ENCODE peak calls at places on chromosome 6, in seven cellular contexts. X is ovary, J is AG08396, L is NCI-H446, M is cardiac fibroblast, F is progenitor cell of endocrine pancreas, S is M059J. P is an unnamed sample.

GRCh38 chr6:69232506-69233194 is 564.2 kb downstream of the LMBRD1 start:
- DNase-seq in M (peak), F (peak), X (peak), J (peak), S (peak), L (no peak), P (peak)

GRCh38 chr6:165618241-165618640 is 44.8 kb downstream of the PDE10A start:
- DNase-seq in L (no peak), S (no peak), X (no peak), J (no peak), F (no peak), M (peak), P (no peak)

GRCh38 chr6:168607272-168608112 is 166.5 kb downstream of the SMOC2 start:
- DNase-seq in M (no peak), J (no peak), X (peak), F (no peak), L (no peak), S (no peak), P (no peak)

GRCh38 chr6:63817492-63818050 is 182.0 kb downstream of the PHF3 start:
- DNase-seq in M (no peak), J (no peak), X (no peak), L (no peak), S (peak), F (no peak), P (no peak)

GRCh38 chr6:33984466-33985332 is 161.2 kb downstream of the GRM4 start:
- DNase-seq in L (no peak), J (no peak), F (no peak), M (no peak), S (no peak), X (no peak), P (no peak)

GRCh38 chr6:66265737-66266136 is 558.7 kb upstream of the EYS start:
- DNase-seq in L (no peak), F (no peak), S (no peak), J (no peak), X (no peak), M (no peak), P (no peak)

GRCh38 chr6:88881451-88881850 is 82.0 kb downstream of the RNGTT start:
- DNase-seq in F (no peak), M (no peak), L (no peak), S (no peak), J (no peak), X (no peak), P (no peak)

GRCh38 chr6:107719160-107719559 is 105.0 kb downstream of the SCML4 start:
- DNase-seq in M (no peak), S (no peak), X (no peak), L (no peak), F (no peak), J (no peak), P (no peak)

GRCh38 chr6:44189257-44189656 is 27.5 kb upstream of the MYMX start:
- DNase-seq in X (no peak), J (peak), F (no peak), S (peak), M (no peak), L (no peak), P (no peak)

GRCh38 chr6:137514418-137514817 is 20.2 kb upstream of the OLIG3 start:
- DNase-seq in X (no peak), F (no peak), M (no peak), J (no peak), L (no peak), S (no peak), P (no peak)

GRCh38 chr6:130034815-130035146 is 16.4 kb downstream of the L3MBTL3 start:
- DNase-seq in S (no peak), L (no peak), M (no peak), F (no peak), X (no peak), J (no peak), P (no peak)

GRCh38 chr6:53496797-53497196 is 48.1 kb downstream of the GCLC start:
- DNase-seq in L (no peak), J (peak), S (peak), M (peak), X (no peak), F (no peak), P (peak)

GRCh38 chr6:2959909-2960719 is 11.3 kb downstream of the SERPINB6 start:
- DNase-seq in L (no peak), M (peak), J (peak), X (no peak), F (no peak), S (peak), P (peak)

GRCh38 chr6:42782689-42783176 is 881 bp downstream of the BICRAL start:
- DNase-seq in S (peak), J (peak), L (peak), X (peak), M (peak), F (peak), P (peak)

GRCh38 chr6:150599199-150600002 is at the start of gene PLEKHG1:
- DNase-seq in J (peak), F (peak), M (peak), L (no peak), S (peak), X (peak), P (no peak)

GRCh38 chr6:89675949-89676753 is 37.6 kb upstream of the LYRM2 start:
- DNase-seq in M (no peak), X (no peak), S (no peak), J (no peak), F (no peak), L (no peak), P (no peak)

GRCh38 chr6:119147101-119148053 is 68.9 kb upstream of the FAM184A start:
- DNase-seq in M (peak), L (peak), X (peak), F (no peak), S (peak), J (peak), P (peak)

GRCh38 chr6:157603314-157603940 is 219.6 kb upstream of the SNX9 start:
- DNase-seq in L (no peak), S (no peak), J (no peak), X (no peak), F (no peak), M (no peak), P (no peak)

GRCh38 chr6:7119272-7119801 is 11.6 kb downstream of the RREB1 start:
- DNase-seq in J (no peak), F (no peak), X (no peak), S (no peak), L (no peak), M (no peak), P (no peak)

GRCh38 chr6:157433678-157434081 is 52.7 kb downstream of the ZDHHC14 start:
- DNase-seq in L (no peak), F (no peak), S (no peak), J (no peak), X (no peak), M (no peak), P (no peak)

GRCh38 chr6:99495466-99495865 is 19.8 kb downstream of the USP45 start:
- DNase-seq in F (no peak), S (no peak), M (no peak), J (no peak), L (no peak), X (no peak), P (no peak)

GRCh38 chr6:89637960-89638319 is 607 bp downstream of the LYRM2 start:
- DNase-seq in X (no peak), L (no peak), F (no peak), M (no peak), S (peak), J (no peak), P (no peak)

GRCh38 chr6:121897337-121897760 is 461.9 kb downstream of the GJA1 start:
- DNase-seq in F (no peak), L (no peak), M (peak), S (peak), X (no peak), J (no peak), P (no peak)

GRCh38 chr6:126280287-126280686 is 59.6 kb upstream of the CENPW start:
- DNase-seq in M (no peak), S (no peak), F (no peak), L (no peak), X (no peak), J (no peak), P (no peak)

GRCh38 chr6:138428943-138429616 is 25.1 kb downstream of the HEBP2 start:
- DNase-seq in X (no peak), L (peak), M (peak), F (no peak), S (peak), J (peak), P (peak)

GRCh38 chr6:7919871-7920270 is 9.3 kb upstream of the TXNDC5 start:
- DNase-seq in L (no peak), S (peak), J (no peak), F (no peak), X (peak), M (peak), P (peak)

GRCh38 chr6:43951063-43951755 is 176.0 kb downstream of the MRPL14 start:
- DNase-seq in X (no peak), J (peak), M (peak), F (peak), L (no peak), S (peak), P (no peak)

GRCh38 chr6:155224031-155224451 is 39.8 kb upstream of the CLDN20 start:
- DNase-seq in X (no peak), S (peak), F (no peak), M (peak), L (no peak), J (peak), P (peak)

GRCh38 chr6:90156861-90157260 is 139.8 kb downstream of the BACH2 start:
- DNase-seq in S (no peak), J (no peak), F (no peak), M (no peak), L (no peak), X (no peak), P (no peak)

GRCh38 chr6:5054427-5054873 is 30.7 kb upstream of the PPP1R3G start:
- DNase-seq in L (no peak), X (no peak), S (peak), M (peak), F (no peak), J (no peak), P (no peak)

GRCh38 chr6:32194825-32195651 is 2.6 kb upstream of the GPSM3 start:
- DNase-seq in L (peak), J (peak), M (peak), F (no peak), X (peak), S (peak), P (peak)

GRCh38 chr6:150261997-150262396 is 106.8 kb upstream of the IYD start:
- DNase-seq in F (no peak), S (no peak), J (no peak), M (no peak), X (no peak), L (no peak), P (no peak)

GRCh38 chr6:73308712-73309533 is 45.2 kb downstream of the DPPA5 start:
- DNase-seq in M (peak), F (no peak), L (peak), J (no peak), X (no peak), S (peak), P (no peak)

GRCh38 chr6:137028912-137029311 is 15.9 kb downstream of the IL20RA start:
- DNase-seq in M (no peak), X (no peak), L (no peak), J (no peak), F (no peak), S (no peak), P (no peak)

GRCh38 chr6:96777113-96777512 is 60.2 kb downstream of the GPR63 start:
- DNase-seq in M (no peak), F (no peak), S (no peak), L (no peak), X (no peak), J (no peak), P (no peak)

GRCh38 chr6:89667872-89668556 is 29.5 kb upstream of the LYRM2 start:
- DNase-seq in X (no peak), F (no peak), M (peak), J (no peak), S (no peak), L (peak), P (no peak)

P was measured in skeletal muscle cell.